ENCODE peak calls at places on chromosomes 4 and X, in nine cellular contexts. E, C, V, U, Y, M, S, I and R are unnamed samples.
A peak's percentile ranks its signal among the peaks of the same experiment; 100 is the strongest.

GRCh38 chrX:13005671-13006473 is 31.0 kb downstream of the TMSB4X start:
- DNase-seq in Y (no peak), E (no peak), S (peak; percentile 26), C (no peak), M (peak; percentile 29), U (no peak), V (peak; percentile 64), I (no peak), R (no peak)

GRCh38 chrX:40087574-40088298 is 10.0 kb downstream of the BCOR start:
- DNase-seq in I (no peak), S (no peak), M (no peak), Y (no peak), V (no peak), E (no peak), C (no peak), U (no peak), R (peak; percentile 45)

GRCh38 chr4:166049036-166049435 is 176.0 kb downstream of the TLL1 start:
- DNase-seq in M (no peak), E (no peak), V (no peak), S (no peak), Y (no peak), C (no peak), U (no peak), I (no peak), R (no peak)

GRCh38 chr4:79217043-79217442 is 108.8 kb downstream of the NAA11 start:
- DNase-seq in C (no peak), Y (no peak), M (no peak), U (no peak), S (no peak), I (no peak), E (no peak), V (no peak), R (no peak)

GRCh38 chr4:127406187-127406586 is 226.6 kb upstream of the INTU start:
- DNase-seq in E (no peak), C (no peak), M (no peak), Y (no peak), U (no peak), V (no peak), S (no peak), I (no peak), R (no peak)

GRCh38 chrX:45716747-45717146 is 516.1 kb upstream of the DIPK2B start:
- DNase-seq in E (no peak), C (no peak), M (peak; percentile 69), V (no peak), Y (no peak), S (peak; percentile 45), I (no peak), U (no peak), R (peak; percentile 30)

GRCh38 chr4:110823251-110823650 is 200.4 kb upstream of the PITX2 start:
- DNase-seq in M (no peak), V (no peak), E (no peak), C (no peak), Y (no peak), S (peak; percentile 49), I (no peak), U (no peak), R (peak; percentile 10)

GRCh38 chr4:173766231-173766630 is 236.2 kb upstream of the HAND2 start:
- DNase-seq in Y (no peak), V (no peak), C (no peak), M (no peak), S (no peak), I (no peak), E (no peak), U (no peak), R (peak; percentile 77)

GRCh38 chr4:176814770-176815169 is 22.0 kb upstream of the VEGFC start:
- DNase-seq in Y (peak; percentile 49), S (peak; percentile 79), E (no peak), U (no peak), C (peak; percentile 71), V (no peak), I (no peak), M (peak; percentile 71), R (no peak)

GRCh38 chrX:71177327-71177726 is 32.7 kb downstream of the NLGN3 start:
- DNase-seq in S (peak; percentile 24), Y (no peak), E (no peak), C (no peak), V (no peak), M (no peak), I (no peak), U (no peak), R (peak; percentile 44)

GRCh38 chr4:15130441-15130840 is 128.2 kb downstream of the CPEB2 start:
- DNase-seq in S (no peak), Y (no peak), I (no peak), M (no peak), E (no peak), U (no peak), C (no peak), V (no peak), R (no peak)

GRCh38 chrX:104168127-104168526 is 1.9 kb downstream of the FAM199X start:
- DNase-seq in U (no peak), I (no peak), E (no peak), M (no peak), C (no peak), V (no peak), S (no peak), Y (no peak), R (no peak)

GRCh38 chr4:3791910-3792542 is 25.8 kb downstream of the ADRA2C start:
- DNase-seq in Y (no peak), S (no peak), I (no peak), M (peak; percentile 21), U (no peak), E (peak; percentile 67), C (no peak), V (peak; percentile 73), R (peak; percentile 20)

DNA sequence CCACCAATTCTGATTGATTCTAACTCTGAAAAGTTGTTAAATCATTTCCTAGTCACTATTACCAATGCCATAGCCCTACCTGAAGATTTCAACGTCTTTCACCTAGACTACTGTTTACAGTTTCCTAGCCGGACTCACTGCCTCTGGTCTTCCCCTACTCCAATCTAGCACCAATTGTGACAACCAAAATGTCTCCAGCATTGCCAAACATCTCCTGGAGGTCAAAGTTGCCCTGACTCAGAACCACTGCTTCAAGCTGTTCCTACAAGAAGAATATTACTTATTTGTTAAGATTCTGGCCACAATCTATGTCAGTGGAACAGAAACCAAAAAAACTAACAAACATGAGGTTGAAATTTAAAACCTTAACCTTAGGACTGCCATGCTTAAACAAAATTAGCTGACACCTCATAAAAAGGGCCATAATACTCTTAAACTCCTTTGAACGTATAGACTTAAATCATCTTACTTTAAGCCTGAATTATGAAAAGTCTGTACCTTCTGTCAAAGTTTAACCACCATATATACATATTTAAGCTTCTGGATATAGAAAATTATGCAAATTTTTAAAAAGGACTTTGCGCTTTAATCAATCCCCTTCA is 2.1 kb downstream of the PDS5A start:
- DNase-seq in C (no peak), I (no peak), V (no peak), M (peak; percentile 48), U (no peak), Y (peak; percentile 72), E (no peak), S (peak; percentile 33), R (peak; percentile 79)
- H3K4me3 ChIP-seq in C (peak overlapping the region; percentile 80), I (peak overlapping the region; percentile 99), V (no peak overlapping the region), M (peak overlapping the region; percentile 88), U (peak overlapping the region; percentile 83), Y (peak overlapping the region; percentile 66), E (peak overlapping the region; percentile 95), S (peak overlapping the region; percentile 79), R (peak overlapping the region; percentile 92)

GRCh38 chr4:139508581-139509237 is 47.3 kb downstream of the SETD7 start:
- DNase-seq in Y (no peak), C (no peak), I (no peak), E (no peak), V (no peak), S (no peak), M (no peak), U (no peak), R (no peak)

GRCh38 chr4:139514382-139515059 is 41.5 kb downstream of the SETD7 start:
- DNase-seq in Y (no peak), I (no peak), S (no peak), V (no peak), E (no peak), C (no peak), U (no peak), M (no peak), R (no peak)

GRCh38 chr4:139506774-139507173 is 49.2 kb downstream of the SETD7 start:
- DNase-seq in E (no peak), U (no peak), I (no peak), M (no peak), V (no peak), S (no peak), C (no peak), Y (no peak), R (no peak)

GRCh38 chr4:139511320-139511719 is 44.7 kb downstream of the SETD7 start:
- DNase-seq in U (no peak), V (no peak), S (no peak), I (no peak), Y (no peak), M (peak; percentile 47), E (no peak), C (no peak), R (no peak)

GRCh38 chr4:139509727-139510410 is 46.1 kb downstream of the SETD7 start:
- DNase-seq in I (peak; percentile 64), E (no peak), S (no peak), V (peak; percentile 44), Y (no peak), C (no peak), U (no peak), M (peak; percentile 38), R (peak; percentile 20)
- TF ChIP-seq CTCF in I (peak; percentile 87), E (no peak), S (peak; percentile 32), V (peak; percentile 32), Y (peak; percentile 41), C (peak; percentile 40), U (peak; percentile 42), M (peak; percentile 51), R (peak; percentile 49)

DNA sequence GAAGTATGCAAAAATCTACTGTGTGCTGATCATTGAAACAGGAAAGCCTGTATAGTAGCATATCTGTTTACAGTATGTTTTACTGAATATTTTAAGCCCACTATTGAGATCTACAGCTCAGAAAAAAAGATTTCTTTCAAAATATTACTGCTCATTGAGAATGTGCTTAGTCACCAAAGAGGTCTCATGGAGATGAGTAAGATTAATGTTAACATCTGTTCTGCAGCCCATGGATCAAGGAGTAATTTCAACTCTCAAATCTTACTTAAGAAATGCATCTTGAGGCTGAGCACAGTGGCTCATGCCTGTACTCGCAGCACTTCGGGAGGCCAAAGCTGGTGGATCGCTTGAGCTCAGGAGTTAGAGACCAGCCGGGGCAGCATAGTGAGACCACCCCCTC is 3.3 kb downstream of the RNF4 start:
- DNase-seq in I (no peak), U (no peak), E (no peak), M (peak; percentile 31), C (no peak), S (peak; percentile 64), V (no peak), Y (peak; percentile 56), R (peak; percentile 65)
- H3K4me3 ChIP-seq in I (no peak overlapping the region), U (no peak overlapping the region), E (no peak overlapping the region), M (no peak overlapping the region), C (no peak overlapping the region), S (no peak overlapping the region), V (no peak overlapping the region), Y (no peak overlapping the region), R (no peak overlapping the region)

GRCh38 chrX:115373308-115373707 is 83.8 kb downstream of the LUZP4 start:
- DNase-seq in E (no peak), I (no peak), U (no peak), Y (no peak), C (no peak), M (no peak), V (no peak), S (no peak), R (no peak)

DNA sequence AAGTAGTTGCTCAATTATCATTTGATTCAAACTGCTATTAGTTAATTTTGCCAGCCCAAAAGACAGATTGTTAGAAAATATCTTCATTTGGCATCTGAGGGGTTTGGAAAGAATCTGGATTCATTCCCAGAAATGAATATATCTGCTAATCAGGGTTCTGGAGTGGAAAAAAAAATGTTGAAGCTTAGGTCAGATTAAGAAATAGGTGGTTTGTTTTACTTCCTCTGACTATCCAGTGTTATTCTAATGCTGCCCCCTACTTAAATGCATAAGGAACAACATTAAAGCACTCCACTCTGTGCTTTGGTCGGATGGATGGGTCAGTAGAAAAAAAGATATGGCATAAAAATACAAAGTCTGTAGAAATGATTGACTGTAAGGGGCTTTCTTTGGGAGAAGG is 89.0 kb downstream of the LUZP4 start:
- DNase-seq in U (no peak), S (peak; percentile 61), E (no peak), V (no peak), Y (peak; percentile 13), I (no peak), C (no peak), M (peak; percentile 74), R (peak; percentile 45)
- TF ChIP-seq CTCF in U (no peak), S (peak; percentile 2), E (no peak), V (no peak), Y (no peak), I (no peak), C (no peak), M (peak; percentile 23), R (peak; percentile 8)